ENCODE peak calls at places on chromosome 17, in four cellular contexts. W is heart right ventricle; E is CD8-positive, alpha-beta T cell; T is psoas muscle. F is an unnamed sample. For H3K9me3, the result is how much of the 10 kb centered on the place peaks cover.

GRCh38 chr17:39946551-39947330 is 16.1 kb upstream of the GSDMA start:
- DNase-seq in E (no peak), W (no peak), T (no peak), F (no peak)

GRCh38 chr17:78847052-78847451 is 6.4 kb upstream of the USP36 start:
- DNase-seq in T (no peak), E (no peak), W (no peak), F (no peak)

GRCh38 chr17:50425682-50426471 is at the start of gene ACSF2:
- DNase-seq in T (peak), W (peak), E (peak), F (peak)

GRCh38 chr17:69523252-69523861 is 108.9 kb downstream of the MAP2K6 start:
- DNase-seq in T (no peak), W (no peak), E (no peak), F (peak)

GRCh38 chr17:81339502-81340296 is 44.6 kb upstream of the SLC38A10 start:
- DNase-seq in T (no peak), W (no peak), E (no peak), F (no peak)

GRCh38 chr17:74008196-74008595 is 195.3 kb upstream of the RPL38 start:
- DNase-seq in W (no peak), T (no peak), E (peak), F (peak)

GRCh38 chr17:1000597-1001490 is 3.9 kb downstream of the TIMM22 start:
- DNase-seq in W (no peak), E (no peak), T (no peak), F (no peak)

GRCh38 chr17:30124273-30124796 is 7.7 kb downstream of the NSRP1 start:
- DNase-seq in W (no peak), E (no peak), T (no peak), F (no peak)

GRCh38 chr17:78168906-78169793 is 769 bp downstream of the SYNGR2 start:
- DNase-seq in W (peak), T (peak), E (peak), F (peak)

GRCh38 chr17:39913989-39914388 is 4.4 kb downstream of the GSDMB start:
- DNase-seq in T (no peak), W (no peak), E (no peak), F (no peak)

GRCh38 chr17:41415833-41416335 is 8.5 kb downstream of the KRT37 start:
- DNase-seq in T (no peak), E (no peak), W (no peak), F (no peak)

GRCh38 chr17:42873321-42873720 is 22.3 kb downstream of the AOC3 start:
- DNase-seq in T (no peak), E (no peak), W (no peak), F (no peak)

GRCh38 chr17:8002646-8003593 is 505 bp downstream of the GUCY2D start:
- DNase-seq in T (no peak), W (no peak), E (no peak), F (no peak)

GRCh38 chr17:65711671-65712276 is 150.3 kb upstream of the AXIN2 start:
- DNase-seq in W (no peak), E (no peak), T (no peak), F (peak)

GRCh38 chr17:42484304-42484703 is 25.6 kb downstream of the ATP6V0A1 start:
- DNase-seq in E (peak), W (no peak), T (no peak), F (peak)

GRCh38 chr17:78953356-78954350 is 26.1 kb downstream of the LGALS3BP start:
- DNase-seq in T (no peak), W (no peak), E (no peak), F (no peak)

GRCh38 chr17:19386974-19387920 is at the start of gene MFAP4:
- DNase-seq in E (no peak), T (peak), W (peak), F (no peak)

GRCh38 chr17:74923538-74924249 is 379 bp upstream of the OTOP2 start:
- DNase-seq in T (peak), W (peak), E (peak), F (peak)

GRCh38 chr17:11140028-11140427 is 101.0 kb upstream of the SHISA6 start:
- DNase-seq in W (peak), T (no peak), E (no peak), F (no peak)

GRCh38 chr17:67281736-67282135 is 36.7 kb upstream of the HELZ start:
- DNase-seq in E (no peak), W (no peak), T (no peak), F (no peak)

GRCh38 chr17:64969046-64969501 is 49.8 kb upstream of the LRRC37A3 start:
- DNase-seq in W (no peak), T (no peak), E (no peak), F (no peak)

GRCh38 chr17:66691644-66692500 is 143.0 kb upstream of the CACNG5 start:
- DNase-seq in W (no peak), T (no peak), E (no peak), F (no peak)

GRCh38 chr17:80468781-80469533 is 7.5 kb downstream of the NPTX1 start:
- DNase-seq in T (no peak), E (no peak), W (no peak), F (no peak)

GRCh38 chr17:34408439-34408838 is 45.4 kb upstream of the CCL1 start:
- DNase-seq in T (no peak), E (no peak), W (no peak), F (no peak)

GRCh38 chr17:50047488-50048126 is 8.3 kb upstream of the ITGA3 start:
- DNase-seq in T (no peak), W (no peak), E (no peak), F (no peak)

GRCh38 chr17:40303706-40304450 is 5.1 kb upstream of the RARA start:
- DNase-seq in E (no peak), T (peak), W (no peak), F (no peak)

GRCh38 chr17:19726615-19727376 is 10.4 kb upstream of the SLC47A2 start:
- DNase-seq in E (no peak), T (no peak), W (no peak), F (no peak)

GRCh38 chr17:58112970-58113631 is 29.9 kb downstream of the DYNLL2 start:
- DNase-seq in W (peak), E (peak), T (peak), F (peak)

GRCh38 chr17:39591958-39592954 is 15.5 kb downstream of the NEUROD2 start:
- DNase-seq in W (no peak), T (no peak), E (peak), F (no peak)

GRCh38 chr17:9728005-9728404 is 63.4 kb downstream of the DHRS7C start:
- DNase-seq in W (no peak), E (no peak), T (no peak), F (no peak)

GRCh38 chr17:39927928-39928867 is 666 bp downstream of the LRRC3C start:
- DNase-seq in E (no peak), T (peak), W (peak), F (no peak)

GRCh38 chr17:61011269-61011668 is 333.6 kb downstream of the BCAS3 start:
- DNase-seq in T (no peak), W (no peak), E (no peak), F (no peak)

GRCh38 chr17:61005358-61005757 is 327.7 kb downstream of the BCAS3 start:
- DNase-seq in T (no peak), W (peak), E (no peak), F (no peak)

GRCh38 chr17:61009619-61010018 is 332.0 kb downstream of the BCAS3 start:
- DNase-seq in E (no peak), W (no peak), T (no peak), F (no peak)

GRCh38 chr17:61002316-61002736 is 324.7 kb downstream of the BCAS3 start:
- DNase-seq in W (no peak), E (no peak), T (no peak), F (peak)

GRCh38 chr17:61007980-61008379 is 330.3 kb downstream of the BCAS3 start:
- DNase-seq in W (no peak), T (no peak), E (no peak), F (no peak)
- H3K27ac ChIP-seq in W (peak), T (no peak), E (no peak), F (no peak)

GRCh38 chr17:76080207-76080933 is 1.4 kb downstream of the ZACN start:
- DNase-seq in T (no peak), W (no peak), E (no peak), F (no peak)

GRCh38 chr17:76079577-76080206 is 710 bp downstream of the ZACN start:
- DNase-seq in T (no peak), E (no peak), W (no peak), F (no peak)

GRCh38 chr17:76080934-76081287 is 1.9 kb downstream of the ZACN start:
- DNase-seq in T (no peak), W (no peak), E (no peak), F (no peak)

GRCh38 chr17:76077582-76078110 is 1.3 kb upstream of the ZACN start:
- DNase-seq in W (no peak), T (no peak), E (no peak), F (no peak)

GRCh38 chr17:76078859-76079576 is at the start of gene ZACN:
- DNase-seq in T (no peak), W (no peak), E (no peak), F (no peak)
- H3K9me3 ChIP-seq in T (under half), W (under half), E (under half), F (under half)

GRCh38 chr17:2388020-2388704 is 12.7 kb downstream of the MNT start:
- DNase-seq in W (no peak), T (no peak), E (no peak), F (no peak)

GRCh38 chr17:2385240-2386202 is 15.3 kb downstream of the MNT start:
- DNase-seq in W (no peak), T (no peak), E (no peak), F (peak)

GRCh38 chr17:2386400-2387085 is 14.3 kb downstream of the MNT start:
- DNase-seq in T (peak), E (no peak), W (no peak), F (no peak)

GRCh38 chr17:2388705-2389099 is 12.2 kb downstream of the MNT start:
- DNase-seq in T (no peak), E (no peak), W (no peak), F (no peak)

DNA sequence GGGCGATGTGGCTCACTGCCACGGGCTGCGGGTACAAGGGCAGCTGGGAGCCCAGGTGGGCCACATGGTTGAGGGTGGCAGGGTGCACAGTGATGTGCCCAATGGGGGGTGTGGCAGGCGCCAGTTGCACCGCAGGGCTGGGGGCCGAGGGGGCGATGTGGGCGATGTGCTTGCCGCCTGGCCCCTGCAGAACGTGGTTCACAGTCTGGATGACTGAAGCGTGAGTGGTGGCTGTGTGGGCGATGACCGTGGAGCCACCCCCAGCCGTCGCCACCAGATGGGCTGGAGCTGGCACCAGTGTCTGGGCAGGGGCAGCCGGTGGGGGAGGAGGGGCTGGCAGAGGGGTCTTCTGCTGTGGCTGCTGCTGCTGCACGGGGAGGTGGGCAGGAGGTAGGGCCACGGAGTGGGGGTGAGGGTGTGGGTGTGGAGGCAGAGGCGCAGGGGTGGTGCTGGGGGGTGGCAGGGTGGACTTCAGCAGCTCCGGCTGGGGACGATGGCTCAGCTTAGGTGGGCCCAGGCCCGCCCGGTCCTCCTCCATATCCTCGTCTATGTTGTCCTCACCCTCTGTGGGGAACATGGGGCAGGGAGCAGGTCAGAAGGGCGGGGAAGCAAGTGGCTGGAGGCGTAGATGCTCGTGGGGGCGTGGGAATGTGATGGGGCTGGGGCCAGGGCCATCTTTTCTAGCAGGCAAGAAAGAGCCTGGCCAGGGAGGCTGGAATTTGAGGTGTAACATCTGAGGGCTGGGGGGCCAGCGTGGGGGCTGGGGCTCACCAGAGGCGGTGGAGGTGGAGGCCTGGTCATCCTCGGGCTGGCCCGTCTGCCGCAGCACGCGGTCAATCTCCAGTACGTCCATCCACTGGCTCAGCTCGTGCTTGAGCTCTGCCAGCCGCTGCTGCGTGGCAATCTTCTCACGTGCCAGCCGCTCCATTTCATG is 13.5 kb downstream of the MNT start:
- DNase-seq in T (peak), E (no peak), W (no peak), F (no peak)
- H3K27ac ChIP-seq in T (no peak), E (no peak), W (no peak), F (no peak)

DNA sequence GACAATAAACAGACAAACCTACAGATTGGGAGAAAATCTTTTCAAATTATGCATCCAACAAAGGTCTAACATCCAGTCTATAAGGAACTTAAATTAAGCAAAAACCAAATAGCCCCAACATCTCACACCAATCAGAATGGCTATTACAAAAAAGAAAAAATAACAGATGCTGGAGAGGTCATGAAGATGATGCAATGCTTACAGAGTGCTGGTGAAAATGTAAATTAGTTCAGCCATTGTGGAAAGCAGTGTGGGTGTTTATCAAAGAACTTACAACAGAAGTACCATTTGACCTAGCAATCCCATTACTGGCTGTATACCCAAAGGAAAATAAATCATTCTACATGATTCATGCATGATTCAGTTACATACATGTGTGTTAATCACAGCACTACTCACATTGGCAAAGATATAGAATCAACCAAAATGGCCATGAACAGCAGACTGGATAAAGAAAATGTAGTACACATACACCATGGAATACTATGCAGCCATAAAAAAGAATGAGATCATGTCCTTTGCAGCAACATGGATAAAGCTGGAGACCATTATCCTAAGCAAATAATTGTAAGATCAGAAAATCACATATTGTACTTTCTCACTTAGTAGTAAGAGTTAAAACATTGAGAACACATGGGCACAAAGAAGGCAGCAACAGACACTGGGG is 223.9 kb upstream of the WSB1 start:
- DNase-seq in W (no peak), T (no peak), E (no peak), F (no peak)
- H3K9me3 ChIP-seq in W (under half), T (under half), E (under half), F (under half)

GRCh38 chr17:48567646-48568354 is 10.3 kb downstream of the HOXB4 start:
- DNase-seq in E (no peak), W (no peak), T (no peak), F (no peak)

GRCh38 chr17:48567209-48567608 is 10.9 kb downstream of the HOXB4 start:
- DNase-seq in T (no peak), W (no peak), E (no peak), F (no peak)

GRCh38 chr17:48570325-48571023 is 7.7 kb downstream of the HOXB4 start:
- DNase-seq in E (no peak), T (no peak), W (no peak), F (no peak)

GRCh38 chr17:48569676-48570324 is 8.3 kb downstream of the HOXB4 start:
- DNase-seq in W (no peak), T (no peak), E (no peak), F (no peak)

DNA sequence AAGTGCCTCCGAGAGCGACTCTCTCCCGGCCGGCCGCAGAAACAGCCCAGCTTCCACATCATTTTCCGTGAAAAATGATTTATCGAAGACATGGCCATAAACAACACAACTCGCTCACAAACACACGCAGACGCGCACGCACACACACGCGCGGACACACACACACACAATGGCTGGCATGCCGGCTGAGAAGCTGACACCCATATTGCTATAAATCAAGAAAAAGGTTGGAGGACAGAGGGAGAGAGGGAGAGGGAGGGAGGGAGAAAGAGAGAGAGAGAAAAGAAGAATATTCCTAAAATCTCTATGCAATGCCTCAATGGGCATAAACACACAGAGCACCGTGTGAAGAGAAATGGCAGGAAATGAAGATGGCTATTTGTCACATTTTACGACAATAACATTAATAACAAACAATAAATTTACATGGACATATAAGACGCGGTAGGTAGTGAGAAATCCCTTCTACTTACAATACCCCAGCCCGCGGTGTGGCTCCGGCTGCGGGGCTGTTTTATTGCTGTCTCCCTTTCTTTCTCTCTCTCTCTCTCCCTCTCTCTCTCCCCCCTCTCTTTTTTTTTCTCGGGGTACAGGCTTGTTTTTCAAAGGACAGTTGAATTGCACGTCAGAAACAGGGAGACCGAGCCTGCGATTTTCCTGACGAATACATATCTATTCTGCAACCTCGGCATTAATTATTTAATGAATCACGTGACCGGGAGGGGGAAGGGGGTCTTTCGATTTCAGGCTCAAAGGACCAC is 9.5 kb downstream of the HOXB4 start:
- DNase-seq in W (no peak), T (no peak), E (no peak), F (no peak)
- H3K27ac ChIP-seq in W (peak), T (peak), E (no peak), F (no peak)

GRCh38 chr17:54404259-54404658 is 496.4 kb upstream of the TOM1L1 start:
- DNase-seq in T (no peak), W (no peak), E (no peak), F (no peak)

GRCh38 chr17:54408741-54409140 is 491.9 kb upstream of the TOM1L1 start:
- DNase-seq in E (no peak), W (no peak), T (no peak), F (no peak)

GRCh38 chr17:54405826-54406225 is 494.8 kb upstream of the TOM1L1 start:
- DNase-seq in W (no peak), E (no peak), T (no peak), F (no peak)
- H3K9me3 ChIP-seq in W (under half), E (under half), T (under half), F (under half)